ENCODE peak calls at places on chromosomes 13 and 19, in eight cellular contexts. One of them, this sample, is unnamed.

GRCh38 chr19:58479736-58480480 is 3.8 kb downstream of the ZNF446 start:
- DNase-seq in stimulated activated CD8-positive, alpha-beta memory T cell treated with anti-CD3 and anti-CD28 coated beads, Interleukin-15, amount 100 ng/mL, for 48 hours: no peak
- DNase-seq in activated B cell treated with CpG ODN at 0.5 μM for 24 hours: no peak
- DNase-seq in GM04504: no peak
- DNase-seq in non-pigmented ciliary epithelial cell: no peak
- DNase-seq in CD8-positive, alpha-beta T cell: no peak
- DNase-seq in NCI-H2171 treated with DMSO at 0.1 percent for 48 hours: no peak
- DNase-seq in T-helper 17 cell: no peak
- DNase-seq in this sample: no peak

GRCh38 chr19:1773173-1773572 is 19.9 kb downstream of the ONECUT3 start:
- DNase-seq in activated B cell treated with CpG ODN at 0.5 μM for 24 hours: no peak
- DNase-seq in non-pigmented ciliary epithelial cell: no peak
- DNase-seq in GM04504: no peak
- DNase-seq in NCI-H2171 treated with DMSO at 0.1 percent for 48 hours: no peak
- DNase-seq in stimulated activated CD8-positive, alpha-beta memory T cell treated with anti-CD3 and anti-CD28 coated beads, Interleukin-15, amount 100 ng/mL, for 48 hours: no peak
- DNase-seq in CD8-positive, alpha-beta T cell: no peak
- DNase-seq in T-helper 17 cell: no peak
- DNase-seq in this sample: no peak

GRCh38 chr13:64928704-64929499 is 2301.2 kb downstream of the PCDH9 start:
- DNase-seq in non-pigmented ciliary epithelial cell: peak
- DNase-seq in T-helper 17 cell: no peak
- DNase-seq in activated B cell treated with CpG ODN at 0.5 μM for 24 hours: no peak
- DNase-seq in GM04504: peak
- DNase-seq in NCI-H2171 treated with DMSO at 0.1 percent for 48 hours: no peak
- DNase-seq in stimulated activated CD8-positive, alpha-beta memory T cell treated with anti-CD3 and anti-CD28 coated beads, Interleukin-15, amount 100 ng/mL, for 48 hours: no peak
- DNase-seq in CD8-positive, alpha-beta T cell: no peak
- DNase-seq in this sample: no peak

GRCh38 chr19:906480-906879 is 6.5 kb downstream of the R3HDM4 start:
- DNase-seq in GM04504: no peak
- DNase-seq in stimulated activated CD8-positive, alpha-beta memory T cell treated with anti-CD3 and anti-CD28 coated beads, Interleukin-15, amount 100 ng/mL, for 48 hours: no peak
- DNase-seq in activated B cell treated with CpG ODN at 0.5 μM for 24 hours: no peak
- DNase-seq in CD8-positive, alpha-beta T cell: peak
- DNase-seq in NCI-H2171 treated with DMSO at 0.1 percent for 48 hours: no peak
- DNase-seq in T-helper 17 cell: no peak
- DNase-seq in non-pigmented ciliary epithelial cell: no peak
- DNase-seq in this sample: no peak

GRCh38 chr19:40542197-40542859 is 34.3 kb upstream of the SHKBP1 start:
- DNase-seq in CD8-positive, alpha-beta T cell: no peak
- DNase-seq in GM04504: no peak
- DNase-seq in stimulated activated CD8-positive, alpha-beta memory T cell treated with anti-CD3 and anti-CD28 coated beads, Interleukin-15, amount 100 ng/mL, for 48 hours: no peak
- DNase-seq in activated B cell treated with CpG ODN at 0.5 μM for 24 hours: no peak
- DNase-seq in non-pigmented ciliary epithelial cell: no peak
- DNase-seq in T-helper 17 cell: no peak
- DNase-seq in NCI-H2171 treated with DMSO at 0.1 percent for 48 hours: peak
- DNase-seq in this sample: no peak

GRCh38 chr13:44271031-44271433 is 102.6 kb upstream of the SERP2 start:
- DNase-seq in NCI-H2171 treated with DMSO at 0.1 percent for 48 hours: no peak
- DNase-seq in activated B cell treated with CpG ODN at 0.5 μM for 24 hours: no peak
- DNase-seq in GM04504: no peak
- DNase-seq in non-pigmented ciliary epithelial cell: no peak
- DNase-seq in stimulated activated CD8-positive, alpha-beta memory T cell treated with anti-CD3 and anti-CD28 coated beads, Interleukin-15, amount 100 ng/mL, for 48 hours: no peak
- DNase-seq in CD8-positive, alpha-beta T cell: no peak
- DNase-seq in T-helper 17 cell: no peak
- DNase-seq in this sample: no peak

GRCh38 chr13:73741111-73741510 is 393.1 kb downstream of the KLF12 start:
- DNase-seq in non-pigmented ciliary epithelial cell: no peak
- DNase-seq in activated B cell treated with CpG ODN at 0.5 μM for 24 hours: no peak
- DNase-seq in T-helper 17 cell: no peak
- DNase-seq in CD8-positive, alpha-beta T cell: peak
- DNase-seq in GM04504: no peak
- DNase-seq in NCI-H2171 treated with DMSO at 0.1 percent for 48 hours: no peak
- DNase-seq in stimulated activated CD8-positive, alpha-beta memory T cell treated with anti-CD3 and anti-CD28 coated beads, Interleukin-15, amount 100 ng/mL, for 48 hours: no peak
- DNase-seq in this sample: no peak

GRCh38 chr19:13839938-13840750 is 36.8 kb upstream of the NANOS3 start:
- DNase-seq in stimulated activated CD8-positive, alpha-beta memory T cell treated with anti-CD3 and anti-CD28 coated beads, Interleukin-15, amount 100 ng/mL, for 48 hours: no peak
- DNase-seq in T-helper 17 cell: no peak
- DNase-seq in non-pigmented ciliary epithelial cell: no peak
- DNase-seq in CD8-positive, alpha-beta T cell: peak
- DNase-seq in NCI-H2171 treated with DMSO at 0.1 percent for 48 hours: no peak
- DNase-seq in GM04504: no peak
- DNase-seq in activated B cell treated with CpG ODN at 0.5 μM for 24 hours: peak
- DNase-seq in this sample: no peak

GRCh38 chr19:2343289-2343982 is 15.0 kb downstream of the SPPL2B start:
- DNase-seq in stimulated activated CD8-positive, alpha-beta memory T cell treated with anti-CD3 and anti-CD28 coated beads, Interleukin-15, amount 100 ng/mL, for 48 hours: no peak
- DNase-seq in GM04504: no peak
- DNase-seq in non-pigmented ciliary epithelial cell: no peak
- DNase-seq in CD8-positive, alpha-beta T cell: no peak
- DNase-seq in activated B cell treated with CpG ODN at 0.5 μM for 24 hours: no peak
- DNase-seq in NCI-H2171 treated with DMSO at 0.1 percent for 48 hours: no peak
- DNase-seq in T-helper 17 cell: no peak
- DNase-seq in this sample: no peak

GRCh38 chr13:80399340-80400163 is 58.6 kb upstream of the SPRY2 start:
- DNase-seq in T-helper 17 cell: no peak
- DNase-seq in NCI-H2171 treated with DMSO at 0.1 percent for 48 hours: no peak
- DNase-seq in activated B cell treated with CpG ODN at 0.5 μM for 24 hours: peak
- DNase-seq in stimulated activated CD8-positive, alpha-beta memory T cell treated with anti-CD3 and anti-CD28 coated beads, Interleukin-15, amount 100 ng/mL, for 48 hours: no peak
- DNase-seq in non-pigmented ciliary epithelial cell: no peak
- DNase-seq in GM04504: no peak
- DNase-seq in CD8-positive, alpha-beta T cell: no peak
- DNase-seq in this sample: no peak

GRCh38 chr19:46944918-46945628 is 74.6 kb upstream of the NPAS1 start:
- DNase-seq in NCI-H2171 treated with DMSO at 0.1 percent for 48 hours: peak
- DNase-seq in activated B cell treated with CpG ODN at 0.5 μM for 24 hours: no peak
- DNase-seq in CD8-positive, alpha-beta T cell: no peak
- DNase-seq in stimulated activated CD8-positive, alpha-beta memory T cell treated with anti-CD3 and anti-CD28 coated beads, Interleukin-15, amount 100 ng/mL, for 48 hours: no peak
- DNase-seq in non-pigmented ciliary epithelial cell: no peak
- DNase-seq in T-helper 17 cell: no peak
- DNase-seq in GM04504: peak
- DNase-seq in this sample: peak

GRCh38 chr19:17753976-17754375 is 2.7 kb downstream of the FCHO1 start:
- DNase-seq in non-pigmented ciliary epithelial cell: no peak
- DNase-seq in GM04504: no peak
- DNase-seq in CD8-positive, alpha-beta T cell: no peak
- DNase-seq in stimulated activated CD8-positive, alpha-beta memory T cell treated with anti-CD3 and anti-CD28 coated beads, Interleukin-15, amount 100 ng/mL, for 48 hours: no peak
- DNase-seq in activated B cell treated with CpG ODN at 0.5 μM for 24 hours: no peak
- DNase-seq in T-helper 17 cell: no peak
- DNase-seq in NCI-H2171 treated with DMSO at 0.1 percent for 48 hours: no peak
- DNase-seq in this sample: no peak

GRCh38 chr19:30498707-30499106 is 126.5 kb downstream of the ZNF536 start:
- DNase-seq in stimulated activated CD8-positive, alpha-beta memory T cell treated with anti-CD3 and anti-CD28 coated beads, Interleukin-15, amount 100 ng/mL, for 48 hours: no peak
- DNase-seq in activated B cell treated with CpG ODN at 0.5 μM for 24 hours: no peak
- DNase-seq in GM04504: no peak
- DNase-seq in CD8-positive, alpha-beta T cell: no peak
- DNase-seq in non-pigmented ciliary epithelial cell: no peak
- DNase-seq in NCI-H2171 treated with DMSO at 0.1 percent for 48 hours: no peak
- DNase-seq in T-helper 17 cell: no peak
- DNase-seq in this sample: no peak

GRCh38 chr19:12720851-12721655 is 2.7 kb downstream of the TNPO2 start:
- DNase-seq in stimulated activated CD8-positive, alpha-beta memory T cell treated with anti-CD3 and anti-CD28 coated beads, Interleukin-15, amount 100 ng/mL, for 48 hours: no peak
- DNase-seq in T-helper 17 cell: no peak
- DNase-seq in activated B cell treated with CpG ODN at 0.5 μM for 24 hours: no peak
- DNase-seq in GM04504: no peak
- DNase-seq in non-pigmented ciliary epithelial cell: no peak
- DNase-seq in NCI-H2171 treated with DMSO at 0.1 percent for 48 hours: no peak
- DNase-seq in CD8-positive, alpha-beta T cell: no peak
- DNase-seq in this sample: no peak

GRCh38 chr19:18021121-18021755 is 13.3 kb downstream of the ARRDC2 start:
- DNase-seq in non-pigmented ciliary epithelial cell: no peak
- DNase-seq in NCI-H2171 treated with DMSO at 0.1 percent for 48 hours: no peak
- DNase-seq in activated B cell treated with CpG ODN at 0.5 μM for 24 hours: peak
- DNase-seq in CD8-positive, alpha-beta T cell: peak
- DNase-seq in stimulated activated CD8-positive, alpha-beta memory T cell treated with anti-CD3 and anti-CD28 coated beads, Interleukin-15, amount 100 ng/mL, for 48 hours: no peak
- DNase-seq in GM04504: peak
- DNase-seq in T-helper 17 cell: peak
- DNase-seq in this sample: no peak

GRCh38 chr13:95113601-95114000 is 187.7 kb downstream of the ABCC4 start:
- DNase-seq in non-pigmented ciliary epithelial cell: no peak
- DNase-seq in T-helper 17 cell: no peak
- DNase-seq in activated B cell treated with CpG ODN at 0.5 μM for 24 hours: no peak
- DNase-seq in GM04504: no peak
- DNase-seq in stimulated activated CD8-positive, alpha-beta memory T cell treated with anti-CD3 and anti-CD28 coated beads, Interleukin-15, amount 100 ng/mL, for 48 hours: no peak
- DNase-seq in CD8-positive, alpha-beta T cell: no peak
- DNase-seq in NCI-H2171 treated with DMSO at 0.1 percent for 48 hours: no peak
- DNase-seq in this sample: no peak

GRCh38 chr13:110883539-110883938 is 31.3 kb downstream of the ANKRD10 start:
- DNase-seq in stimulated activated CD8-positive, alpha-beta memory T cell treated with anti-CD3 and anti-CD28 coated beads, Interleukin-15, amount 100 ng/mL, for 48 hours: no peak
- DNase-seq in NCI-H2171 treated with DMSO at 0.1 percent for 48 hours: no peak
- DNase-seq in GM04504: no peak
- DNase-seq in non-pigmented ciliary epithelial cell: no peak
- DNase-seq in CD8-positive, alpha-beta T cell: no peak
- DNase-seq in activated B cell treated with CpG ODN at 0.5 μM for 24 hours: no peak
- DNase-seq in T-helper 17 cell: no peak
- DNase-seq in this sample: no peak

GRCh38 chr13:88136098-88136790 is 465.1 kb downstream of the SLITRK5 start:
- DNase-seq in stimulated activated CD8-positive, alpha-beta memory T cell treated with anti-CD3 and anti-CD28 coated beads, Interleukin-15, amount 100 ng/mL, for 48 hours: no peak
- DNase-seq in non-pigmented ciliary epithelial cell: no peak
- DNase-seq in CD8-positive, alpha-beta T cell: no peak
- DNase-seq in activated B cell treated with CpG ODN at 0.5 μM for 24 hours: no peak
- DNase-seq in GM04504: no peak
- DNase-seq in NCI-H2171 treated with DMSO at 0.1 percent for 48 hours: no peak
- DNase-seq in T-helper 17 cell: no peak
- DNase-seq in this sample: no peak

GRCh38 chr19:57633832-57634131 is 814 bp downstream of the ZNF211 start:
- DNase-seq in stimulated activated CD8-positive, alpha-beta memory T cell treated with anti-CD3 and anti-CD28 coated beads, Interleukin-15, amount 100 ng/mL, for 48 hours: no peak
- DNase-seq in non-pigmented ciliary epithelial cell: no peak
- DNase-seq in GM04504: no peak
- DNase-seq in CD8-positive, alpha-beta T cell: no peak
- DNase-seq in T-helper 17 cell: no peak
- DNase-seq in NCI-H2171 treated with DMSO at 0.1 percent for 48 hours: no peak
- DNase-seq in activated B cell treated with CpG ODN at 0.5 μM for 24 hours: no peak
- DNase-seq in this sample: no peak

GRCh38 chr13:33637978-33638743 is 179.8 kb upstream of the RFC3 start:
- DNase-seq in GM04504: peak
- DNase-seq in NCI-H2171 treated with DMSO at 0.1 percent for 48 hours: no peak
- DNase-seq in CD8-positive, alpha-beta T cell: no peak
- DNase-seq in activated B cell treated with CpG ODN at 0.5 μM for 24 hours: no peak
- DNase-seq in non-pigmented ciliary epithelial cell: no peak
- DNase-seq in T-helper 17 cell: no peak
- DNase-seq in stimulated activated CD8-positive, alpha-beta memory T cell treated with anti-CD3 and anti-CD28 coated beads, Interleukin-15, amount 100 ng/mL, for 48 hours: no peak
- DNase-seq in this sample: no peak

GRCh38 chr13:60379837-60380236 is 17.2 kb upstream of the TDRD3 start:
- DNase-seq in non-pigmented ciliary epithelial cell: no peak
- DNase-seq in stimulated activated CD8-positive, alpha-beta memory T cell treated with anti-CD3 and anti-CD28 coated beads, Interleukin-15, amount 100 ng/mL, for 48 hours: no peak
- DNase-seq in GM04504: no peak
- DNase-seq in T-helper 17 cell: no peak
- DNase-seq in activated B cell treated with CpG ODN at 0.5 μM for 24 hours: no peak
- DNase-seq in NCI-H2171 treated with DMSO at 0.1 percent for 48 hours: peak
- DNase-seq in CD8-positive, alpha-beta T cell: no peak
- DNase-seq in this sample: no peak

GRCh38 chr19:480016-480855 is 16.1 kb upstream of the MADCAM1 start:
- DNase-seq in activated B cell treated with CpG ODN at 0.5 μM for 24 hours: no peak
- DNase-seq in T-helper 17 cell: no peak
- DNase-seq in stimulated activated CD8-positive, alpha-beta memory T cell treated with anti-CD3 and anti-CD28 coated beads, Interleukin-15, amount 100 ng/mL, for 48 hours: no peak
- DNase-seq in non-pigmented ciliary epithelial cell: no peak
- DNase-seq in CD8-positive, alpha-beta T cell: peak
- DNase-seq in NCI-H2171 treated with DMSO at 0.1 percent for 48 hours: no peak
- DNase-seq in GM04504: no peak
- DNase-seq in this sample: peak

GRCh38 chr19:10113964-10114650 is 2.6 kb downstream of the P2RY11 start:
- DNase-seq in GM04504: no peak
- DNase-seq in activated B cell treated with CpG ODN at 0.5 μM for 24 hours: no peak
- DNase-seq in CD8-positive, alpha-beta T cell: no peak
- DNase-seq in NCI-H2171 treated with DMSO at 0.1 percent for 48 hours: no peak
- DNase-seq in non-pigmented ciliary epithelial cell: no peak
- DNase-seq in T-helper 17 cell: no peak
- DNase-seq in stimulated activated CD8-positive, alpha-beta memory T cell treated with anti-CD3 and anti-CD28 coated beads, Interleukin-15, amount 100 ng/mL, for 48 hours: no peak
- DNase-seq in this sample: no peak

GRCh38 chr13:78194904-78195639 is 276.4 kb upstream of the EDNRB start:
- DNase-seq in T-helper 17 cell: no peak
- DNase-seq in NCI-H2171 treated with DMSO at 0.1 percent for 48 hours: no peak
- DNase-seq in activated B cell treated with CpG ODN at 0.5 μM for 24 hours: no peak
- DNase-seq in stimulated activated CD8-positive, alpha-beta memory T cell treated with anti-CD3 and anti-CD28 coated beads, Interleukin-15, amount 100 ng/mL, for 48 hours: no peak
- DNase-seq in GM04504: no peak
- DNase-seq in CD8-positive, alpha-beta T cell: no peak
- DNase-seq in non-pigmented ciliary epithelial cell: no peak
- DNase-seq in this sample: no peak

GRCh38 chr19:8000298-8001038 is 5.0 kb downstream of the ELAVL1 start:
- DNase-seq in CD8-positive, alpha-beta T cell: no peak
- DNase-seq in GM04504: no peak
- DNase-seq in NCI-H2171 treated with DMSO at 0.1 percent for 48 hours: no peak
- DNase-seq in non-pigmented ciliary epithelial cell: no peak
- DNase-seq in stimulated activated CD8-positive, alpha-beta memory T cell treated with anti-CD3 and anti-CD28 coated beads, Interleukin-15, amount 100 ng/mL, for 48 hours: no peak
- DNase-seq in activated B cell treated with CpG ODN at 0.5 μM for 24 hours: no peak
- DNase-seq in T-helper 17 cell: no peak
- DNase-seq in this sample: no peak

GRCh38 chr13:43905435-43906031 is 25.8 kb downstream of the LACC1 start:
- DNase-seq in non-pigmented ciliary epithelial cell: no peak
- DNase-seq in CD8-positive, alpha-beta T cell: no peak
- DNase-seq in GM04504: peak
- DNase-seq in activated B cell treated with CpG ODN at 0.5 μM for 24 hours: no peak
- DNase-seq in stimulated activated CD8-positive, alpha-beta memory T cell treated with anti-CD3 and anti-CD28 coated beads, Interleukin-15, amount 100 ng/mL, for 48 hours: no peak
- DNase-seq in NCI-H2171 treated with DMSO at 0.1 percent for 48 hours: peak
- DNase-seq in T-helper 17 cell: no peak
- DNase-seq in this sample: no peak

GRCh38 chr13:49428041-49428763 is 15.7 kb downstream of the CAB39L start:
- DNase-seq in stimulated activated CD8-positive, alpha-beta memory T cell treated with anti-CD3 and anti-CD28 coated beads, Interleukin-15, amount 100 ng/mL, for 48 hours: no peak
- DNase-seq in non-pigmented ciliary epithelial cell: no peak
- DNase-seq in activated B cell treated with CpG ODN at 0.5 μM for 24 hours: no peak
- DNase-seq in T-helper 17 cell: no peak
- DNase-seq in NCI-H2171 treated with DMSO at 0.1 percent for 48 hours: no peak
- DNase-seq in CD8-positive, alpha-beta T cell: no peak
- DNase-seq in GM04504: no peak
- DNase-seq in this sample: no peak

GRCh38 chr13:23806874-23807522 is 82.2 kb downstream of the MIPEP start:
- DNase-seq in stimulated activated CD8-positive, alpha-beta memory T cell treated with anti-CD3 and anti-CD28 coated beads, Interleukin-15, amount 100 ng/mL, for 48 hours: no peak
- DNase-seq in GM04504: no peak
- DNase-seq in T-helper 17 cell: no peak
- DNase-seq in NCI-H2171 treated with DMSO at 0.1 percent for 48 hours: no peak
- DNase-seq in activated B cell treated with CpG ODN at 0.5 μM for 24 hours: no peak
- DNase-seq in CD8-positive, alpha-beta T cell: no peak
- DNase-seq in non-pigmented ciliary epithelial cell: no peak
- DNase-seq in this sample: no peak

GRCh38 chr19:670609-671075 is 5.5 kb upstream of the FSTL3 start:
- DNase-seq in activated B cell treated with CpG ODN at 0.5 μM for 24 hours: no peak
- DNase-seq in CD8-positive, alpha-beta T cell: no peak
- DNase-seq in T-helper 17 cell: no peak
- DNase-seq in NCI-H2171 treated with DMSO at 0.1 percent for 48 hours: no peak
- DNase-seq in non-pigmented ciliary epithelial cell: no peak
- DNase-seq in GM04504: no peak
- DNase-seq in stimulated activated CD8-positive, alpha-beta memory T cell treated with anti-CD3 and anti-CD28 coated beads, Interleukin-15, amount 100 ng/mL, for 48 hours: no peak
- DNase-seq in this sample: no peak

GRCh38 chr19:4495471-4495870 is 22.8 kb downstream of the PLIN4 start:
- DNase-seq in NCI-H2171 treated with DMSO at 0.1 percent for 48 hours: peak
- DNase-seq in GM04504: no peak
- DNase-seq in CD8-positive, alpha-beta T cell: no peak
- DNase-seq in activated B cell treated with CpG ODN at 0.5 μM for 24 hours: no peak
- DNase-seq in non-pigmented ciliary epithelial cell: no peak
- DNase-seq in T-helper 17 cell: no peak
- DNase-seq in stimulated activated CD8-positive, alpha-beta memory T cell treated with anti-CD3 and anti-CD28 coated beads, Interleukin-15, amount 100 ng/mL, for 48 hours: no peak
- DNase-seq in this sample: no peak